ENCODE peak calls at places on chromosomes 6 and 20, in seven cellular contexts. One of them, this sample, is unnamed.

GRCh38 chr6:122388945-122389344 is 10.5 kb upstream of the HSF2 start:
- DNase-seq in psoas muscle: no peak
- DNase-seq in ACHN: no peak
- DNase-seq in thyroid gland: no peak
- DNase-seq in head of caudate nucleus: no peak
- DNase-seq in midbrain: no peak
- DNase-seq in HCEC 1CT: no peak
- DNase-seq in this sample: peak; percentile 37

GRCh38 chr6:90214966-90215365 is 81.7 kb downstream of the BACH2 start:
- DNase-seq in psoas muscle: no peak
- DNase-seq in ACHN: no peak
- DNase-seq in thyroid gland: no peak
- DNase-seq in head of caudate nucleus: no peak
- DNase-seq in midbrain: no peak
- DNase-seq in HCEC 1CT: no peak
- DNase-seq in this sample: no peak

GRCh38 chr6:21708181-21708580 is 114.6 kb downstream of the SOX4 start:
- DNase-seq in psoas muscle: no peak
- DNase-seq in ACHN: no peak
- DNase-seq in thyroid gland: no peak
- DNase-seq in head of caudate nucleus: no peak
- DNase-seq in midbrain: no peak
- DNase-seq in HCEC 1CT: no peak
- DNase-seq in this sample: no peak

GRCh38 chr20:24998121-24998520 is 5.6 kb upstream of the APMAP start:
- DNase-seq in psoas muscle: peak; percentile 19
- DNase-seq in ACHN: no peak
- DNase-seq in thyroid gland: no peak
- DNase-seq in head of caudate nucleus: no peak
- DNase-seq in midbrain: no peak
- DNase-seq in HCEC 1CT: no peak
- DNase-seq in this sample: no peak

GRCh38 chr6:145044606-145045275 is 690.6 kb downstream of the EPM2A start:
- DNase-seq in psoas muscle: no peak
- DNase-seq in ACHN: no peak
- DNase-seq in thyroid gland: no peak
- DNase-seq in head of caudate nucleus: no peak
- DNase-seq in midbrain: no peak
- DNase-seq in HCEC 1CT: peak; percentile 79
- DNase-seq in this sample: no peak

GRCh38 chr6:1995521-1996110 is 249.8 kb downstream of the GMDS start:
- DNase-seq in psoas muscle: no peak
- DNase-seq in ACHN: no peak
- DNase-seq in thyroid gland: no peak
- DNase-seq in head of caudate nucleus: no peak
- DNase-seq in midbrain: no peak
- DNase-seq in HCEC 1CT: no peak
- DNase-seq in this sample: no peak

GRCh38 chr20:56359212-56360132 is 698 bp downstream of the FAM210B start:
- DNase-seq in psoas muscle: peak; percentile 78
- DNase-seq in ACHN: peak; percentile 49
- DNase-seq in thyroid gland: peak; percentile 60
- DNase-seq in head of caudate nucleus: peak; percentile 30
- DNase-seq in midbrain: peak; percentile 40
- DNase-seq in HCEC 1CT: peak; percentile 71
- DNase-seq in this sample: peak; percentile 75

GRCh38 chr6:140871911-140872310 is 1260.8 kb upstream of the GJE1 start:
- DNase-seq in psoas muscle: no peak
- DNase-seq in ACHN: no peak
- DNase-seq in thyroid gland: no peak
- DNase-seq in head of caudate nucleus: no peak
- DNase-seq in midbrain: no peak
- DNase-seq in HCEC 1CT: peak; percentile 78
- DNase-seq in this sample: no peak

GRCh38 chr6:94215614-94216013 is 796.3 kb upstream of the EPHA7 start:
- DNase-seq in psoas muscle: no peak
- DNase-seq in ACHN: no peak
- DNase-seq in thyroid gland: no peak
- DNase-seq in head of caudate nucleus: no peak
- DNase-seq in midbrain: no peak
- DNase-seq in HCEC 1CT: no peak
- DNase-seq in this sample: no peak

GRCh38 chr20:22389836-22390542 is 194.4 kb downstream of the FOXA2 start:
- DNase-seq in psoas muscle: no peak
- DNase-seq in ACHN: peak; percentile 70
- DNase-seq in thyroid gland: peak; percentile 85
- DNase-seq in head of caudate nucleus: no peak
- DNase-seq in midbrain: no peak
- DNase-seq in HCEC 1CT: no peak
- DNase-seq in this sample: no peak

GRCh38 chr6:87220997-87221396 is 65.6 kb downstream of the ZNF292 start:
- DNase-seq in psoas muscle: no peak
- DNase-seq in ACHN: no peak
- DNase-seq in thyroid gland: no peak
- DNase-seq in head of caudate nucleus: no peak
- DNase-seq in midbrain: no peak
- DNase-seq in HCEC 1CT: no peak
- DNase-seq in this sample: no peak

GRCh38 chr6:48567016-48567415 is 456.0 kb upstream of the PTCHD4 start:
- DNase-seq in psoas muscle: no peak
- DNase-seq in ACHN: peak; percentile 42
- DNase-seq in thyroid gland: no peak
- DNase-seq in head of caudate nucleus: no peak
- DNase-seq in midbrain: no peak
- DNase-seq in HCEC 1CT: peak; percentile 7
- DNase-seq in this sample: no peak

GRCh38 chr20:53408728-53409157 is 184.9 kb downstream of the ZNF217 start:
- DNase-seq in psoas muscle: no peak
- DNase-seq in ACHN: no peak
- DNase-seq in thyroid gland: no peak
- DNase-seq in head of caudate nucleus: no peak
- DNase-seq in midbrain: no peak
- DNase-seq in HCEC 1CT: no peak
- DNase-seq in this sample: no peak

GRCh38 chr6:110041149-110041548 is 63.0 kb downstream of the GPR6 start:
- DNase-seq in psoas muscle: no peak
- DNase-seq in ACHN: no peak
- DNase-seq in thyroid gland: no peak
- DNase-seq in head of caudate nucleus: no peak
- DNase-seq in midbrain: no peak
- DNase-seq in HCEC 1CT: no peak
- DNase-seq in this sample: no peak

GRCh38 chr20:2946988-2947961 is 74.0 kb downstream of the PTPRA start:
- DNase-seq in psoas muscle: no peak
- DNase-seq in ACHN: no peak
- DNase-seq in thyroid gland: peak; percentile 37
- DNase-seq in head of caudate nucleus: no peak
- DNase-seq in midbrain: peak; percentile 93
- DNase-seq in HCEC 1CT: no peak
- DNase-seq in this sample: no peak

GRCh38 chr6:42821846-42822245 is 40.0 kb downstream of the BICRAL start:
- DNase-seq in psoas muscle: no peak
- DNase-seq in ACHN: no peak
- DNase-seq in thyroid gland: no peak
- DNase-seq in head of caudate nucleus: no peak
- DNase-seq in midbrain: no peak
- DNase-seq in HCEC 1CT: no peak
- DNase-seq in this sample: no peak

GRCh38 chr6:36822506-36823269 is 16.6 kb downstream of the CPNE5 start:
- DNase-seq in psoas muscle: no peak
- DNase-seq in ACHN: no peak
- DNase-seq in thyroid gland: no peak
- DNase-seq in head of caudate nucleus: no peak
- DNase-seq in midbrain: no peak
- DNase-seq in HCEC 1CT: no peak
- DNase-seq in this sample: no peak

GRCh38 chr6:116398366-116399005 is 27.7 kb downstream of the DSE start:
- DNase-seq in psoas muscle: no peak
- DNase-seq in ACHN: no peak
- DNase-seq in thyroid gland: no peak
- DNase-seq in head of caudate nucleus: no peak
- DNase-seq in midbrain: no peak
- DNase-seq in HCEC 1CT: peak; percentile 77
- DNase-seq in this sample: no peak

GRCh38 chr6:17491416-17492142 is 98.2 kb downstream of the CAP2 start:
- DNase-seq in psoas muscle: peak; percentile 56
- DNase-seq in ACHN: no peak
- DNase-seq in thyroid gland: no peak
- DNase-seq in head of caudate nucleus: no peak
- DNase-seq in midbrain: no peak
- DNase-seq in HCEC 1CT: peak; percentile 3
- DNase-seq in this sample: no peak

This sample was measured in aorta.